ENCODE peak calls at places on chromosomes 6 and 20, in six cellular contexts. V, C, H, L, R and Y are unnamed samples.

GRCh38 chr6:145668844-145669243 is 66.5 kb downstream of the EPM2A start:
- DNase-seq in V (no peak), C (no peak), H (no peak), L (no peak), R (no peak), Y (no peak)

GRCh38 chr6:107243471-107243870 is 128.2 kb upstream of the BEND3 start:
- DNase-seq in V (no peak), C (no peak), H (no peak), L (no peak), R (no peak), Y (no peak)

GRCh38 chr6:125546827-125547226 is 202.6 kb upstream of the HEY2 start:
- DNase-seq in V (peak), C (no peak), H (no peak), L (peak), R (peak), Y (no peak)

GRCh38 chr6:25138024-25138696 is 141.0 kb upstream of the CARMIL1 start:
- DNase-seq in V (peak), C (peak), H (peak), L (peak), R (peak), Y (peak)

GRCh38 chr20:1150218-1150617 is 31.8 kb downstream of the PSMF1 start:
- DNase-seq in V (peak), C (no peak), H (no peak), L (no peak), R (no peak), Y (no peak)

GRCh38 chr6:108897371-108897770 is 49.1 kb downstream of the ARMC2 start:
- DNase-seq in V (no peak), C (peak), H (no peak), L (peak), R (peak), Y (no peak)

GRCh38 chr6:118748311-118749062 is 97.1 kb upstream of the CEP85L start:
- DNase-seq in V (no peak), C (peak), H (peak), L (peak), R (peak), Y (no peak)

GRCh38 chr6:116101298-116101718 is 655 bp downstream of the NT5DC1 start:
- DNase-seq in V (no peak), C (peak), H (no peak), L (no peak), R (no peak), Y (no peak)

GRCh38 chr6:45226081-45226480 is 102.0 kb upstream of the RUNX2 start:
- DNase-seq in V (no peak), C (no peak), H (no peak), L (no peak), R (no peak), Y (no peak)

GRCh38 chr20:43404880-43405279 is 52.8 kb upstream of the SRSF6 start:
- DNase-seq in V (no peak), C (no peak), H (no peak), L (no peak), R (no peak), Y (peak)

GRCh38 chr6:6987749-6988148 is 120.0 kb upstream of the RREB1 start:
- DNase-seq in V (no peak), C (no peak), H (no peak), L (no peak), R (no peak), Y (no peak)

GRCh38 chr20:20003088-20003954 is 13.8 kb upstream of the NAA20 start:
- DNase-seq in V (no peak), C (no peak), H (no peak), L (no peak), R (peak), Y (no peak)

GRCh38 chr20:9978395-9979004 is 56.3 kb upstream of the ANKEF1 start:
- DNase-seq in V (peak), C (peak), H (no peak), L (peak), R (peak), Y (peak)

GRCh38 chr6:47567586-47567985 is 90.0 kb downstream of the CD2AP start:
- DNase-seq in V (no peak), C (no peak), H (no peak), L (no peak), R (no peak), Y (no peak)

GRCh38 chr20:2285193-2285592 is 10.6 kb upstream of the TGM3 start:
- DNase-seq in V (no peak), C (no peak), H (peak), L (no peak), R (no peak), Y (no peak)

GRCh38 chr6:111721677-111722219 is 116.1 kb upstream of the TRAF3IP2 start:
- DNase-seq in V (peak), C (peak), H (no peak), L (peak), R (peak), Y (no peak)

GRCh38 chr20:44616604-44616964 is 34.2 kb downstream of the PKIG start:
- DNase-seq in V (no peak), C (no peak), H (peak), L (no peak), R (no peak), Y (no peak)

GRCh38 chr20:59518881-59519706 is 85.2 kb upstream of the PHACTR3 start:
- DNase-seq in V (peak), C (peak), H (peak), L (peak), R (peak), Y (peak)

GRCh38 chr20:19426356-19426755 is 213.9 kb downstream of the SLC24A3 start:
- DNase-seq in V (no peak), C (no peak), H (no peak), L (no peak), R (no peak), Y (no peak)

GRCh38 chr20:44832724-44833123 is 22.4 kb upstream of the RIMS4 start:
- DNase-seq in V (no peak), C (no peak), H (peak), L (peak), R (peak), Y (no peak)

GRCh38 chr20:35232575-35232974 is 6.1 kb downstream of the MMP24 start:
- DNase-seq in V (no peak), C (no peak), H (no peak), L (no peak), R (peak), Y (no peak)

GRCh38 chr6:25889877-25890853 is 16.1 kb upstream of the SLC17A3 start:
- DNase-seq in V (peak), C (peak), H (no peak), L (peak), R (peak), Y (no peak)